ENCODE peak calls at places on chromosomes 5 and 9, in six cellular contexts. H is CD4-positive, alpha-beta T cell; M is GM23248; F is lung; Y is cardiac muscle cell; C is WERI-Rb-1. T is an unnamed sample.

GRCh38 chr5:140340605-140341004 is 5.8 kb downstream of the HBEGF start:
- DNase-seq in Y (no peak), F (no peak), M (no peak), C (no peak), H (no peak), T (no peak)

GRCh38 chr9:114824130-114824529 is 18.3 kb upstream of the TNFSF15 start:
- DNase-seq in H (no peak), F (no peak), M (peak), C (no peak), Y (no peak), T (no peak)

GRCh38 chr5:170353946-170354345 is 35.2 kb downstream of the KCNMB1 start:
- DNase-seq in Y (no peak), C (no peak), F (no peak), H (no peak), M (peak), T (no peak)

GRCh38 chr5:133236976-133237375 is 185.2 kb downstream of the HSPA4 start:
- DNase-seq in C (no peak), H (no peak), F (no peak), Y (no peak), M (no peak), T (no peak)

GRCh38 chr9:120916573-120916972 is 10.0 kb downstream of the TRAF1 start:
- DNase-seq in Y (no peak), C (peak), F (no peak), M (peak), H (no peak), T (no peak)

GRCh38 chr5:177362102-177362868 is 4.6 kb downstream of the RGS14 start:
- DNase-seq in M (no peak), F (peak), C (no peak), Y (no peak), H (no peak), T (no peak)

GRCh38 chr9:14058078-14058688 is 255.8 kb downstream of the NFIB start:
- DNase-seq in Y (no peak), C (no peak), M (no peak), H (no peak), F (no peak), T (no peak)

GRCh38 chr9:121059998-121060636 is 10.0 kb upstream of the C5 start:
- DNase-seq in Y (peak), H (no peak), M (peak), F (peak), C (peak), T (peak)

DNA sequence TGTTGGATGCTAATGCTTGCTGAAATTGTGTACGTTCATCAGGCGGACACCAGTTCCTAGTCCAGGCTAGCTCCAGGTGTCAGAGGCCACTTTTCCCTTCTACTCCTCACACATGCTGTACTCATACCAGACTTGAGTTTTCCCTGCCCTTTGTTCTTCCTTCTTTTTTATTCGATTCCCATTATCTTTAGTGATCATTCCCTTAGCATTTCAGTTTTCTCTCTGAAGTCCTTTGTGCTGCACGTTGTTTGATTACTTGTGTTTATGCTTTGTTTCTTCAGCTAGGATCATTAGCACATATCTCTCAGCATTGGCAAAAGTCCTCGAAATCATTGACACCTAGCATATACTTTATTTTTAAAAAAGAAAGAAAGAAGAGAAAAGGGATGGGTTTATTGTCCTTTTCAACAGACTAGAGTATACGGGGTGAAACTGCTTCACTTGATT is 409 bp upstream of the COX7C start:
- DNase-seq in Y (no peak), H (no peak), M (no peak), C (no peak), F (no peak), T (no peak)
- H3K27ac ChIP-seq in Y (no peak), H (no peak), M (no peak), C (peak), F (no peak), T (no peak)

DNA sequence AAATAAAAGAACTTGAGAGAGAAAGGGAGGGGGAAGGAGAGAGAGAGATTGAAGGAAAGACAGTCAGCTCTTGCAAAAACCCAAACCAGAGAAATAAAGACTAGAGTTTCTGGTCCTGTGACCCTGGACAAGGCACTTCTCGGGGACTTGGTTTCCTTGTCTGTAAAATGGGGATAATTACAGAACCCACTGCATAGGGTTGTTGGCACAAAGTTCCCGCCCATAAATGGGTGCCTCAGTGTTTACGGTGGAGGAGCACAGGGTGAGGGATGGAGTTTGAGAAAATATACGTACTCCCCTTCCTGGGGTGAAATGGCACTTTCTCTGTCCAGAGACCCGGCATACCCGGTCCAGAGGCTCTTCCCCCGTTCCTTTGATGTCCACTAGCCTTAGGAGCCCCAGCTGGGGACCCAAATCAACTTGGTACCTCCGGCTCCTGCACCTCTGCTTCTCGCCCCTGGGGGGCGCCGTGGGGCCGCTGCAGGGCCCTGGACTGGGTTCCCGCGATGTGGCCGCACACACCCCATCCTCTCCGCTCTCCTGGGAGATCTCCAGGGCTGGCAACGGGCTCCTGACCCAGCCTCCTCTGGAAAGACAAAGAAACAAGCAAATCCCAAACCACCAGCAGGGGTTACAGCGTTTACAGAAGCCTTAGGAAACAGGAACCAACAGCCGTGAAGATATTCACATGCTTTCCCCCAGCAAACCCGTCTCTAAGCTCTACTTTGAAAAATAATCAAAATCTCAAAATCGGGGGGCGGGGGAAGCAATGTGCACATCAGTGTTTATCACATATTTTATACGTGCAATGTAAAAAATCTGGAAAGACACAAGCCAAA is 26.3 kb downstream of the PTGES start:
- DNase-seq in H (peak), M (peak), C (peak), Y (peak), F (peak), T (no peak)
- H3K27ac ChIP-seq in H (no peak), M (peak), C (no peak), Y (no peak), F (no peak), T (no peak)

DNA sequence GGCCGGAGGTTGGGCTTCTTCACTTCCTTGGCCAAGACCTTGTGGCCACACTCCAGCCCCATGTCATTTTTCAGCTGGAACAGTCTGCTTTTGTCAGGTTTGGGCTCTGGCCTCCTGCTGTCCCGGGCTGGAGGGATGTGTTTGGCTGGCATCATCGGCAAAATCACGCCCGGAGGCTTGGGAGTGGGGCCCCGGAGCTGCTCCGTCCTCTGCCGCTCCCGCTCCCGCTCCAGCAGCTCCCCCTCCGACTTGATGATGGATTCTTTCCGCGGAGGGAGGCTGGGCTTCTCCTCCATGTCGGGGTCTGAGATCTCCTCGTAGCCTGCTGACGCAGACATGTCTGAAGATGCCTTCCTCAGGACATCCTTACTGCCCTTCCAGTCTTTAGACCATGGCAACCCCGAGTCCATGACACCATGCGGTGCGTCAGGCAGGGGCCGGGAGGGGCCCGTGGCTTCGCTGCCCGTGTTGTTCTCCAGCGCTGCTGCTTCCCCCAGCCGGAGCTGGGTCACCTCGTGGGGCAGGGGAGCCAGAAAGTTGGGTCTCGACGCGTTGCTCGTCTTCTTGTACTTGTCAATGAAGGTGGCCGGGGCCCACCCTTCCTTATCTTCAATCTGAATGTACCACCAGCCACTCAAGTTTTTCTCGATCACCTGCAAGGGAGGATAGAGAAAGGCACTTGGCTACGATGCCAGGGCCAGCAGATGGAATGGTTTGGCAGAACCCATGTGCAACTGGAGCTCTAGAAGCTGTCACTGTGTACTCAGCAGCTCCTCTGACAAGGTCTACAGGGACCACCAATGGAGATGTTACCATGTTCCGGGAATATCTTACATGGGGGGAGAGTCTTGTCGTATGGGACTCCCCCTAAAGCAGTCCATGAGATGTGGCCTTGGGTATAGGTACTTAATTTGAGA is 56.0 kb upstream of the UBTD2 start:
- DNase-seq in Y (no peak), F (no peak), C (no peak), H (no peak), M (no peak), T (no peak)
- H3K27ac ChIP-seq in Y (no peak), F (no peak), C (no peak), H (no peak), M (no peak), T (no peak)

GRCh38 chr9:117551171-117551570 is 136.3 kb upstream of the ASTN2 start:
- DNase-seq in C (no peak), H (no peak), M (no peak), F (no peak), Y (no peak), T (no peak)
- H3K27ac ChIP-seq in C (no peak), H (no peak), M (no peak), F (no peak), Y (no peak), T (no peak)

T was measured in epithelial cell of prostate.